ENCODE peak calls at places on chromosomes 11 and 22, in ten cellular contexts. One of them, this sample, is unnamed.

GRCh38 chr11:59173080-59173963 is 1.4 kb downstream of the DTX4 start:
- DNase-seq in tibial nerve: no peak
- DNase-seq in upper lobe of left lung: peak
- DNase-seq in H1: no peak
- DNase-seq in transverse colon: peak
- DNase-seq in SK-N-SH: peak
- DNase-seq in sigmoid colon: no peak
- DNase-seq in HepG2: peak
- DNase-seq in suprapubic skin: no peak
- DNase-seq in A549: no peak
- DNase-seq in this sample: peak

GRCh38 chr11:35272391-35272821 is 133.4 kb downstream of the CD44 start:
- DNase-seq in SK-N-SH: no peak
- DNase-seq in upper lobe of left lung: no peak
- DNase-seq in H1: no peak
- DNase-seq in tibial nerve: no peak
- DNase-seq in suprapubic skin: no peak
- DNase-seq in A549: no peak
- DNase-seq in transverse colon: peak
- DNase-seq in sigmoid colon: no peak
- DNase-seq in HepG2: no peak
- DNase-seq in this sample: no peak

GRCh38 chr11:134701564-134702165 is 289.6 kb upstream of the B3GAT1 start:
- DNase-seq in HepG2: no peak
- DNase-seq in H1: no peak
- DNase-seq in sigmoid colon: no peak
- DNase-seq in tibial nerve: no peak
- DNase-seq in upper lobe of left lung: peak
- DNase-seq in A549: no peak
- DNase-seq in transverse colon: no peak
- DNase-seq in SK-N-SH: no peak
- DNase-seq in suprapubic skin: no peak
- DNase-seq in this sample: no peak

GRCh38 chr22:25143161-25144076 is 56.2 kb upstream of the CRYBB3 start:
- DNase-seq in HepG2: no peak
- DNase-seq in transverse colon: no peak
- DNase-seq in upper lobe of left lung: no peak
- DNase-seq in tibial nerve: no peak
- DNase-seq in SK-N-SH: no peak
- DNase-seq in A549: no peak
- DNase-seq in sigmoid colon: no peak
- DNase-seq in H1: no peak
- DNase-seq in suprapubic skin: no peak
- DNase-seq in this sample: no peak

GRCh38 chr22:42889290-42889689 is 32.2 kb upstream of the ARFGAP3 start:
- DNase-seq in upper lobe of left lung: no peak
- DNase-seq in suprapubic skin: no peak
- DNase-seq in tibial nerve: no peak
- DNase-seq in SK-N-SH: no peak
- DNase-seq in HepG2: no peak
- DNase-seq in transverse colon: no peak
- DNase-seq in A549: no peak
- DNase-seq in H1: no peak
- DNase-seq in sigmoid colon: no peak
- DNase-seq in this sample: no peak

GRCh38 chr11:28770806-28771205 is 662.6 kb downstream of the METTL15 start:
- DNase-seq in upper lobe of left lung: no peak
- DNase-seq in A549: no peak
- DNase-seq in tibial nerve: no peak
- DNase-seq in transverse colon: no peak
- DNase-seq in sigmoid colon: no peak
- DNase-seq in SK-N-SH: no peak
- DNase-seq in HepG2: no peak
- DNase-seq in H1: no peak
- DNase-seq in suprapubic skin: no peak
- DNase-seq in this sample: no peak

GRCh38 chr11:28347351-28347750 is 239.2 kb downstream of the METTL15 start:
- DNase-seq in suprapubic skin: no peak
- DNase-seq in A549: no peak
- DNase-seq in sigmoid colon: no peak
- DNase-seq in H1: no peak
- DNase-seq in tibial nerve: no peak
- DNase-seq in upper lobe of left lung: no peak
- DNase-seq in SK-N-SH: no peak
- DNase-seq in transverse colon: no peak
- DNase-seq in HepG2: no peak
- DNase-seq in this sample: no peak

GRCh38 chr22:23789638-23790037 is 2.9 kb downstream of the SMARCB1 start:
- DNase-seq in H1: no peak
- DNase-seq in sigmoid colon: no peak
- DNase-seq in tibial nerve: no peak
- DNase-seq in HepG2: peak
- DNase-seq in SK-N-SH: peak
- DNase-seq in upper lobe of left lung: no peak
- DNase-seq in transverse colon: no peak
- DNase-seq in suprapubic skin: no peak
- DNase-seq in A549: no peak
- DNase-seq in this sample: no peak

GRCh38 chr11:115701284-115701875 is 197.2 kb upstream of the CADM1 start:
- DNase-seq in transverse colon: no peak
- DNase-seq in SK-N-SH: no peak
- DNase-seq in A549: no peak
- DNase-seq in tibial nerve: no peak
- DNase-seq in H1: no peak
- DNase-seq in upper lobe of left lung: no peak
- DNase-seq in HepG2: no peak
- DNase-seq in suprapubic skin: no peak
- DNase-seq in sigmoid colon: peak
- DNase-seq in this sample: no peak

GRCh38 chr11:36455658-36456111 is 54.4 kb downstream of the TRAF6 start:
- DNase-seq in H1: no peak
- DNase-seq in HepG2: no peak
- DNase-seq in tibial nerve: peak
- DNase-seq in transverse colon: peak
- DNase-seq in sigmoid colon: peak
- DNase-seq in suprapubic skin: peak
- DNase-seq in A549: peak
- DNase-seq in upper lobe of left lung: peak
- DNase-seq in SK-N-SH: peak
- DNase-seq in this sample: peak

GRCh38 chr11:44709966-44710365 is 16.8 kb upstream of the TSPAN18 start:
- DNase-seq in H1: no peak
- DNase-seq in HepG2: no peak
- DNase-seq in transverse colon: no peak
- DNase-seq in tibial nerve: no peak
- DNase-seq in A549: no peak
- DNase-seq in SK-N-SH: no peak
- DNase-seq in upper lobe of left lung: no peak
- DNase-seq in suprapubic skin: no peak
- DNase-seq in sigmoid colon: no peak
- DNase-seq in this sample: no peak

GRCh38 chr11:71349627-71350026 is 97.2 kb upstream of the SHANK2 start:
- DNase-seq in SK-N-SH: no peak
- DNase-seq in A549: no peak
- DNase-seq in transverse colon: no peak
- DNase-seq in H1: no peak
- DNase-seq in tibial nerve: no peak
- DNase-seq in upper lobe of left lung: no peak
- DNase-seq in sigmoid colon: no peak
- DNase-seq in suprapubic skin: no peak
- DNase-seq in HepG2: no peak
- DNase-seq in this sample: no peak

GRCh38 chr11:1310772-1311468 is 1.5 kb upstream of the TOLLIP start:
- DNase-seq in suprapubic skin: no peak
- DNase-seq in tibial nerve: no peak
- DNase-seq in A549: no peak
- DNase-seq in sigmoid colon: no peak
- DNase-seq in H1: no peak
- DNase-seq in SK-N-SH: no peak
- DNase-seq in transverse colon: no peak
- DNase-seq in upper lobe of left lung: peak
- DNase-seq in HepG2: no peak
- DNase-seq in this sample: no peak

GRCh38 chr11:91248199-91248807 is 976.3 kb upstream of the FAT3 start:
- DNase-seq in suprapubic skin: no peak
- DNase-seq in HepG2: peak
- DNase-seq in H1: no peak
- DNase-seq in A549: peak
- DNase-seq in sigmoid colon: no peak
- DNase-seq in SK-N-SH: no peak
- DNase-seq in upper lobe of left lung: no peak
- DNase-seq in tibial nerve: no peak
- DNase-seq in transverse colon: no peak
- DNase-seq in this sample: no peak

GRCh38 chr11:2267871-2268825 is 2.2 kb downstream of the ASCL2 start:
- DNase-seq in A549: no peak
- DNase-seq in upper lobe of left lung: peak
- DNase-seq in SK-N-SH: no peak
- DNase-seq in transverse colon: no peak
- DNase-seq in HepG2: no peak
- DNase-seq in sigmoid colon: no peak
- DNase-seq in suprapubic skin: no peak
- DNase-seq in H1: no peak
- DNase-seq in tibial nerve: no peak
- DNase-seq in this sample: no peak

GRCh38 chr11:75174348-75174747 is 23.4 kb downstream of the SLCO2B1 start:
- DNase-seq in suprapubic skin: no peak
- DNase-seq in sigmoid colon: no peak
- DNase-seq in transverse colon: no peak
- DNase-seq in HepG2: no peak
- DNase-seq in A549: no peak
- DNase-seq in upper lobe of left lung: no peak
- DNase-seq in tibial nerve: no peak
- DNase-seq in SK-N-SH: no peak
- DNase-seq in H1: no peak
- DNase-seq in this sample: no peak

GRCh38 chr22:50674606-50675552 is 2.3 kb downstream of the SHANK3 start:
- DNase-seq in A549: no peak
- DNase-seq in transverse colon: peak
- DNase-seq in HepG2: peak
- DNase-seq in H1: peak
- DNase-seq in upper lobe of left lung: peak
- DNase-seq in suprapubic skin: peak
- DNase-seq in SK-N-SH: peak
- DNase-seq in tibial nerve: no peak
- DNase-seq in sigmoid colon: no peak
- DNase-seq in this sample: no peak

GRCh38 chr11:65651589-65652510 is 10.9 kb downstream of the RELA start:
- DNase-seq in upper lobe of left lung: no peak
- DNase-seq in transverse colon: peak
- DNase-seq in tibial nerve: no peak
- DNase-seq in H1: no peak
- DNase-seq in suprapubic skin: peak
- DNase-seq in SK-N-SH: no peak
- DNase-seq in sigmoid colon: peak
- DNase-seq in A549: no peak
- DNase-seq in HepG2: no peak
- DNase-seq in this sample: peak
- TF ChIP-seq EP300 in upper lobe of left lung: no peak
- TF ChIP-seq EP300 in transverse colon: no peak
- TF ChIP-seq EP300 in tibial nerve: no peak
- TF ChIP-seq EP300 in H1: no peak
- TF ChIP-seq EP300 in suprapubic skin: no peak
- TF ChIP-seq EP300 in SK-N-SH: no peak
- TF ChIP-seq EP300 in sigmoid colon: no peak
- TF ChIP-seq EP300 in A549: no peak
- TF ChIP-seq EP300 in HepG2: no peak
- TF ChIP-seq EP300 in this sample: no peak

DNA sequence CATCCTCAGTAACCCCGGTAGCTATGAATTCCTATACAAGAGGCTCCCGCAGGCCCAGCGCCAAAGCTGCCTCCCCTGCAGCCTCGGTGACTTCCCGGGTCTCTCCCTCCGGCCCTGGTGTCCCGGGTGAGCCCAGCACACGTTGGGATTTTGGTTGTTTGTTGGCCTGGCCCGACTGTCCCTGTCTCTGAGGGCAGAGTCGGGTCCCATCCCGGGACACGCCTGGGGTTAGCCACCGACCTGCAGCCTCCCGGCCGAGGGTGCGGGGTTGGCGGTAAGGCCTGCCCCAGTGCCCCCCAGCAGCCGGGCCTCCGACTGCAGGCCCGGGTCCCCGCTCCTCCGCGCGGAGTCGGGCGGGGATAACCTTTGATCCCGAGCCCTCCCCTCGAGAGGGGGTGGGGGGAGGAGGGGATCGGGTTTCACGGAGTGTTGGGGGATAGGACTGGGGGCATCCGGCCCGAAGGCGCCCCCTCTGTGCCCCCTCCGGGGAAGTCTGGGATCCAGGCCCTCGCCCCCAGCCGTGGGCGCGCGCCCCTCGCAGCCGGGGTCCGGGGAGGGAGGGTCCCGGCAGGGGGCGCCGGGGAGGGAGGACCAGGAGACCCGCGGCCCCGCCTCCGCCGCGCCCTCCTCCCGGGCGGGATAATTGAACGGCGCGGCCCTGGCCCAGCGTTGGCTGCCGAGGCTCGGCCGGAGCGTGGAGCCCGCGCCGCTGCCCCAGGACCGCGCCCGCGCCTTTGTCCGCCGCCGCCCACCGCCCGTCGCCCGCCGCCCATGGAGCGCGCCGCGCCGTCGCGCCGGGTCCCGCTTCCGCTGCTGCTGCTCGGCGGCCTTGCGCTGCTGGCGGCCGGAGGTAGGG is at the start of gene FBLN1:
- DNase-seq in A549: peak
- DNase-seq in SK-N-SH: peak
- DNase-seq in HepG2: peak
- DNase-seq in sigmoid colon: no peak
- DNase-seq in transverse colon: no peak
- DNase-seq in upper lobe of left lung: peak
- DNase-seq in tibial nerve: no peak
- DNase-seq in H1: no peak
- DNase-seq in suprapubic skin: no peak
- DNase-seq in this sample: peak
- TF ChIP-seq EP300 in A549: no peak
- TF ChIP-seq EP300 in SK-N-SH: no peak
- TF ChIP-seq EP300 in HepG2: peak
- TF ChIP-seq EP300 in sigmoid colon: no peak
- TF ChIP-seq EP300 in transverse colon: no peak
- TF ChIP-seq EP300 in upper lobe of left lung: no peak
- TF ChIP-seq EP300 in tibial nerve: no peak
- TF ChIP-seq EP300 in H1: no peak
- TF ChIP-seq EP300 in suprapubic skin: no peak
- TF ChIP-seq EP300 in this sample: no peak

GRCh38 chr11:46345131-46345597 is 2.1 kb upstream of the DGKZ start:
- DNase-seq in tibial nerve: no peak
- DNase-seq in A549: no peak
- DNase-seq in upper lobe of left lung: peak
- DNase-seq in transverse colon: peak
- DNase-seq in suprapubic skin: no peak
- DNase-seq in H1: no peak
- DNase-seq in HepG2: no peak
- DNase-seq in sigmoid colon: no peak
- DNase-seq in SK-N-SH: no peak
- DNase-seq in this sample: no peak
- TF ChIP-seq EP300 in tibial nerve: no peak
- TF ChIP-seq EP300 in A549: no peak
- TF ChIP-seq EP300 in upper lobe of left lung: no peak
- TF ChIP-seq EP300 in transverse colon: no peak
- TF ChIP-seq EP300 in suprapubic skin: no peak
- TF ChIP-seq EP300 in H1: no peak
- TF ChIP-seq EP300 in HepG2: no peak
- TF ChIP-seq EP300 in sigmoid colon: no peak
- TF ChIP-seq EP300 in SK-N-SH: no peak
- TF ChIP-seq EP300 in this sample: no peak

GRCh38 chr11:127454856-127455255 is 454.3 kb upstream of the KIRREL3 start:
- DNase-seq in H1: no peak
- DNase-seq in HepG2: no peak
- DNase-seq in suprapubic skin: no peak
- DNase-seq in upper lobe of left lung: no peak
- DNase-seq in SK-N-SH: no peak
- DNase-seq in sigmoid colon: no peak
- DNase-seq in tibial nerve: no peak
- DNase-seq in A549: no peak
- DNase-seq in transverse colon: no peak
- DNase-seq in this sample: no peak
- TF ChIP-seq EP300 in H1: no peak
- TF ChIP-seq EP300 in HepG2: no peak
- TF ChIP-seq EP300 in suprapubic skin: no peak
- TF ChIP-seq EP300 in upper lobe of left lung: no peak
- TF ChIP-seq EP300 in SK-N-SH: no peak
- TF ChIP-seq EP300 in sigmoid colon: no peak
- TF ChIP-seq EP300 in tibial nerve: no peak
- TF ChIP-seq EP300 in A549: no peak
- TF ChIP-seq EP300 in transverse colon: no peak
- TF ChIP-seq EP300 in this sample: no peak

This sample was measured in ovary.